ENCODE peak calls at places on chromosomes 16 and 17, in eight cellular contexts. M, R, X, Y, J, I, G and O are unnamed samples.

GRCh38 chr17:46870116-46870803 is 18.9 kb downstream of the WNT9B start:
- DNase-seq in G (no peak), J (no peak), X (no peak), R (no peak), I (peak), M (no peak), Y (no peak), O (no peak)

GRCh38 chr17:39027037-39027436 is 59.8 kb upstream of the FBXO47 start:
- DNase-seq in Y (peak), J (peak), I (peak), G (no peak), X (no peak), M (no peak), R (peak), O (peak)

GRCh38 chr17:66755101-66755943 is 79.6 kb upstream of the CACNG5 start:
- DNase-seq in R (no peak), J (no peak), I (no peak), X (peak), Y (no peak), G (no peak), M (no peak), O (no peak)

GRCh38 chr17:68514809-68515208 is 2.6 kb downstream of the PRKAR1A start:
- DNase-seq in Y (no peak), M (no peak), I (no peak), R (no peak), X (no peak), G (peak), J (no peak), O (no peak)

GRCh38 chr16:55324491-55325447 is 766 bp downstream of the IRX6 start:
- DNase-seq in R (no peak), X (no peak), I (no peak), Y (no peak), M (no peak), G (no peak), J (no peak), O (no peak)

GRCh38 chr17:4950075-4950756 is 703 bp upstream of the ENO3 start:
- DNase-seq in G (peak), J (peak), X (no peak), Y (peak), I (peak), M (peak), R (peak), O (no peak)

GRCh38 chr16:13070268-13070667 is 168.9 kb downstream of the SHISA9 start:
- DNase-seq in G (no peak), Y (no peak), I (no peak), J (peak), R (no peak), M (no peak), X (no peak), O (no peak)

GRCh38 chr17:78258323-78259229 is 27.1 kb downstream of the TMEM235 start:
- DNase-seq in Y (no peak), G (peak), M (peak), I (peak), R (no peak), J (no peak), X (no peak), O (no peak)

GRCh38 chr16:27228621-27229501 is 25.5 kb downstream of the KDM8 start:
- DNase-seq in J (no peak), Y (no peak), I (no peak), M (peak), R (no peak), X (no peak), G (no peak), O (no peak)

GRCh38 chr16:4315185-4316102 is at the start of gene GLIS2:
- DNase-seq in M (peak), I (peak), X (peak), J (peak), Y (peak), R (peak), G (peak), O (peak)

GRCh38 chr16:88888778-88889387 is 22.4 kb upstream of the PABPN1L start:
- DNase-seq in I (no peak), G (no peak), X (no peak), M (peak), J (no peak), Y (no peak), R (no peak), O (no peak)

GRCh38 chr16:72300892-72301291 is 128.9 kb upstream of the PMFBP1 start:
- DNase-seq in X (no peak), Y (no peak), J (no peak), I (no peak), M (no peak), R (no peak), G (no peak), O (no peak)

GRCh38 chr17:50057521-50057991 is 1.6 kb downstream of the ITGA3 start:
- DNase-seq in G (no peak), J (peak), R (no peak), M (no peak), X (no peak), Y (no peak), I (peak), O (no peak)

GRCh38 chr17:47707056-47707791 is 13.3 kb downstream of the TBKBP1 start:
- DNase-seq in Y (no peak), X (no peak), I (no peak), J (no peak), G (no peak), R (no peak), M (no peak), O (no peak)

GRCh38 chr16:56222482-56222997 is 31.3 kb downstream of the GNAO1 start:
- DNase-seq in X (no peak), Y (no peak), M (no peak), I (no peak), G (no peak), R (no peak), J (no peak), O (no peak)

GRCh38 chr16:23510154-23510914 is at the start of gene GGA2:
- DNase-seq in I (peak), M (peak), J (peak), X (peak), R (peak), Y (peak), G (peak), O (peak)

GRCh38 chr17:17993366-17993765 is 20.7 kb downstream of the DRC3 start:
- DNase-seq in I (no peak), Y (no peak), M (no peak), X (no peak), G (no peak), R (no peak), J (no peak), O (no peak)

GRCh38 chr16:77376358-77376757 is 58.5 kb downstream of the ADAMTS18 start:
- DNase-seq in J (no peak), Y (no peak), X (no peak), G (no peak), R (no peak), M (peak), I (no peak), O (no peak)

GRCh38 chr16:3198334-3199072 is 10.5 kb downstream of the OR1F1 start:
- DNase-seq in R (no peak), I (no peak), Y (no peak), X (no peak), G (no peak), M (no peak), J (no peak), O (no peak)

GRCh38 chr17:17043668-17044226 is 1.5 kb downstream of the MPRIP start:
- DNase-seq in R (peak), Y (no peak), X (no peak), J (no peak), M (no peak), G (peak), I (peak), O (peak)

GRCh38 chr16:9854665-9855064 is 327.6 kb downstream of the GRIN2A start:
- DNase-seq in I (no peak), X (no peak), G (peak), R (no peak), J (no peak), Y (no peak), M (no peak), O (no peak)

GRCh38 chr17:74769856-74770497 is 6.2 kb downstream of the NAT9 start:
- DNase-seq in M (peak), G (no peak), Y (no peak), R (no peak), X (no peak), I (peak), J (no peak), O (no peak)

DNA sequence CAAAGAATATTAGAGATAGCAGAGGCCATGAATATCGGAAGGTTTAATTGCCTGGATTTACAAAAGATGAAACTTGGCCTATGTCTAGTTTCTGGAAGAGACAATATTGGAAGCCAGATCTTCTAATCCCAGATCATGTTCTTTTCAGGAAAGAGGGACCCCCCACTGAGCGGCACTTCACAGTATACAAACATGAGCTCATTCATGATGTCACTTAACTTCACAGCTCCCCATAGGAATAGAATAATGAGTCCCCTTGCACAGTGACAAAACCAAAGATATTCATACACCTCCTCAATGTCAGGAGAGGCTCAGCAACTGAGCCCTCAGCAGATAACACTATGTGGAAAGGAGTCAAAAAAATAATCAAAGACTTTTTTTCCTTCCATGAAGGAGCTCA is 147.5 kb downstream of the CDH11 start:
- DNase-seq in M (no peak), I (no peak), R (no peak), Y (no peak), X (no peak), G (no peak), J (no peak), O (no peak)
- TF ChIP-seq POLR2A in M (no peak), I (no peak), R (no peak), Y (no peak), X (no peak), G (no peak), J (no peak), O (no peak)

GRCh38 chr16:8847623-8848022 is 21.2 kb downstream of the CARHSP1 start:
- DNase-seq in J (no peak), R (no peak), I (no peak), M (no peak), X (no peak), Y (no peak), G (no peak), O (no peak)

GRCh38 chr16:8848939-8849391 is 19.8 kb downstream of the CARHSP1 start:
- DNase-seq in G (no peak), M (peak), X (no peak), Y (peak), I (no peak), J (no peak), R (no peak), O (peak)

GRCh38 chr16:8848231-8848938 is 20.4 kb downstream of the CARHSP1 start:
- DNase-seq in Y (no peak), G (no peak), X (no peak), M (peak), J (no peak), I (no peak), R (no peak), O (no peak)

GRCh38 chr16:8850279-8850885 is 18.4 kb downstream of the CARHSP1 start:
- DNase-seq in I (no peak), Y (no peak), J (no peak), X (no peak), M (peak), G (peak), R (peak), O (peak)

DNA sequence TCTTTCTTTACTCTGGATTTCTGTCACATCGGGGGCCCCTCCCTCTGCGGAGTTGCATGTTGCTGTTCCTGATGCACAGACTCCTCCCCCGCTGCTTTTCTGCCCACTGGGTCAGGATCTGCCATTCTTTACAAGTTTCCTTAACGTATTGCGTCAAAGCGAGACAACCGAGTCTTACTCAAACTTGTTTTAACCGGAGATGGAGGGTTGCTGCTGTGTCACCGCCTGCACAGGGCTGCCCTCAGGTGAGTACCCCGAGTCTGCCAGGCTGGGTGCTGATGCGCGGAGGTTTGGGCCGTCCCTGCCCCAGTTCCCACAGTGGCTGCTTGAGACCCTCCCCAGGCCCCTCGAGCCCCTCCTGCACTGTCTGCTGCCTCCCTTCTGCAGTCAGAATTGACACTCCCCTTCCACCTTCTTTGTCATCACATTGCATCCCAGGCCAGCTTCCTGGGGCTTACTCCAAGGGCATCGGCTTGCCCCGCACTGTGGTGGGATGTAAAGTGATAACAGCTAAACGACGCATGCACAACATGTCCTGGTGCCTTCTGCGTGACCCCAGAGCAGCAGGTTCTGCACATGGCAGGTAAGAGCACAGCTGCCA is 19.3 kb downstream of the CARHSP1 start:
- DNase-seq in G (no peak), Y (no peak), R (peak), I (no peak), J (no peak), X (no peak), M (peak), O (peak)
- TF ChIP-seq POLR2A in G (no peak), Y (no peak), R (no peak), I (no peak), J (no peak), X (no peak), M (no peak), O (no peak)

GRCh38 chr16:28823719-28824547 is 1.1 kb downstream of the ATXN2L start:
- DNase-seq in R (peak), J (peak), X (peak), I (peak), Y (peak), G (peak), M (peak), O (peak)
- TF ChIP-seq POLR2A in R (peak), J (peak), X (peak), I (no peak), Y (peak), G (peak), M (peak), O (peak)

DNA sequence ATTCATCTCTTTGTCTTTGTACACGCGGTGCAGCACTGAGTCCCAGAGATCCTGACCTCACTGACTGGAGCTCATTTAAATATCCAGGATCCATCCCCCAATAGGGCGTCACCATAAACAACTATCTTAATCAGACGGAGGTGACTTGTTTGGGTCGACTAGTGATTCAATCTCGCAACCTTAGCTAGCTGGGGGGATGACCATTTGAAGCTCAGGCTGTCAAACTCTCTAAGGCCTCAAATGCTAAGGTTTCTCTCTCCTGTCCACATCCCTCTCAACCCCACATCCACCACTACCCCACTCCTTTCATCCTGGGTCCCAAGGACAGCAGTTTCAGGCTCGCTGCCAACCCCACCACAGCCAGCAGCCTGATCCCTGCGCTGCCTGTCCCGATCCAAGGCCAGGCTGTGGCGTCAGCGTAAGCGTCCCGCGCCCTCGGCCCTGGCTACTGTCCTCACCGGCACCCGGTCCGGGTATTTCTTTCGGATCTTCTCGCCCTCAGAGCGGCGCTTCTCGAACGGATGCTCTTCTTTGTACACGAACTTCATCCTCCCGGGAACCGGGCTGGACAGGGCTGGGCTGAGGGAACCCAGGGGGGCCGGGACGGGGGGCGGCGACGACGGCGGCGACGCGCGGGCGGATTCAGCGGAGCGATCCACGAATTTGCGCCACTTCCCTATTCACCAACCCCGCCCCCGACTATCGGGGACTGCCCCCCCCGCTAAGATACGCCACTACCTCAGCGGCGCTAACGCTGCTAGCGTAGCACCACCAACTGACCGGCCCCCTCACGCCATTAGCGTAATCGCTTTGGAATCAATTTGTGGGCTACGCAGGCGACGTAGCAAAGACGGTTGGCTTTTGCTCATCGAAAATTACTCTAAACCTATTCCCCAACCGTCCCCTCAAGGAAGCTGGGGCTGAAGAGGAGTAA is at the start of gene GABARAP:
- DNase-seq in I (peak), Y (peak), X (peak), R (peak), J (peak), G (peak), M (peak), O (no peak)
- TF ChIP-seq POLR2A in I (no peak), Y (no peak), X (peak), R (peak), J (peak), G (peak), M (no peak), O (peak)

DNA sequence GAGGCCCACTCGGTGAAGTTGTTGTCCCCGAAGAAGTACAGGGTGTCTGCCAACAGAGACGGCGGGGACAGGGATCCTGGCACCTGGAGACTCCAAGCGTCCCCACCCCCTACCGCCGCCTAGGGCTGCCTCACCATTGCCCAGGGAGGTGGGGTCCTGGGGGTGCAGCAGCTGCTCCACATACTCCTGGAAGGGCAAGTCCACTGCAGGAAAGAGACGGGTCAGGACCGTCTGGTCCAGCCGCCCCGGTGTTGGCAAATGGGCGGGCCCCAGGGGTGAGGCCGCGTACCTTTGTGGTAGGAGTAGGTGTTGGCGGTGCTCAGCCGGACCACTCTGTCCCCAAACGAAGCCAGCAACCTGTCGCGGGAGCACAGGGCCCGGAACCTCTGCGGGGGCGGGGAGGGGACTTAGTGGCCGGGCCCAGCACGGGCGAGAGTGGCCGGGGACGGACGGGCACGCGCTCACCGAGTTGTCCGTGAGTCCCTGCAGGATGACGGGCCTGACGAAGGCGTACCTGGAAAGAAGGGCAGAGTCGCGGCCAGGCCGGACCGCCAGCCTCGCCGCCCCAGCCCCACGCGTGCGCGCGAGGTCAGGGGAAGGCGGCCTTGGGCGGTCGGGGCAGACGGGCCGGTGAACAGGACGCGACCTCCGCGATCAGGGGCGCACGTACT is 603 bp downstream of the JMJD8 start:
- DNase-seq in Y (no peak), G (no peak), X (no peak), R (peak), J (no peak), I (no peak), M (peak), O (no peak)
- TF ChIP-seq POLR2A in Y (no peak), G (no peak), X (no peak), R (no peak), J (no peak), I (no peak), M (no peak), O (no peak)

GRCh38 chr16:67528870-67529638 is 425 bp downstream of the RIPOR1 start:
- DNase-seq in Y (peak), G (peak), X (no peak), J (peak), R (peak), I (no peak), M (peak), O (no peak)
- TF ChIP-seq POLR2A in Y (peak), G (peak), X (peak), J (peak), R (no peak), I (no peak), M (peak), O (peak)

DNA sequence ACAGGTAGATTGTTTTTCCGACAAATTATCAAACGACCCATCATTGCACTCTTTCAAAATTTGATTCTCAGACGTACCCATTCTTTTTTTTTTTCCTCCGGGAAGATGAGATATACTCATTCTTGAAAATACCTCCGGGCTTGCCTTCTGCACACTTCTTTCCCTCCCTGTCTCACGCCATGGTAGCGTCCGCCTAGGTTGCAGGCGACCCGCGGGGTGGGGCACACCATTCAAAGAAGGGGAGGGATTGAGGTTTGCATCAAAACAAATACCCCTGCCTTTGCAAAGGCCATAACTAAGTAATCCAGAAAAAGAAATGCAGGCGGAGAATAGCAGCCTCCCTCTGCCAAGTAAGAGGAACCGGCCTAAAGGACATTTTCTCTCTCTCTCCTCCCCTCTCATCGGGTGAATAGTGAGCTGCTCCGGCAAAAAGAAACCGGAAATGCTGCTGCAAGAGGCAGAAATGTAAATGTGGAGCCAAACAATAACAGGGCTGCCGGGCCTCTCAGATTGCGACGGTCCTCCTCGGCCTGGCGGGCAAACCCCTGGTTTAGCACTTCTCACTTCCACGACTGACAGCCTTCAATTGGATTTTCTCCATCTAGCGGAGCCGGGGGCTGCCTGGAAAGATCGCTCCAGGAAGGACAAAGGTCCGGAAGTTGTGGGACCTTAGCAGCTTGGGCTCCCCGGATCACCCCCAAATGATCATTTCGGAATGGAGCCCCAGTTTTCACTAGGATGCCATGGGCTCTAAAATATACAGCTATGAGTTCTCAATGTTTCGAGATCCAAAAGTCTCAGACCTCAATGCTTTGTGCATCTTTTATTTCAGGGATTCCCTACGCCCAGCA is 844 bp downstream of the TP53 start:
- DNase-seq in I (peak), X (peak), Y (peak), G (peak), R (peak), J (peak), M (peak), O (no peak)
- TF ChIP-seq POLR2A in I (no peak), X (peak), Y (peak), G (peak), R (peak), J (peak), M (peak), O (peak)